ENCODE peak calls at places on chromosomes 6 and 20, in six cellular contexts. L is stromal cell of bone marrow, N is ovary, V is EL, U is heart left ventricle, G is NT2/D1. P is an unnamed sample.

GRCh38 chr6:89895273-89895874 is 1.1 kb downstream of the GJA10 start:
- DNase-seq in L (peak), N (no peak), V (peak), U (no peak), G (peak), P (peak)

GRCh38 chr6:159966981-159967380 is 1.9 kb upstream of the IGF2R start:
- DNase-seq in L (no peak), N (no peak), V (peak), U (no peak), G (no peak), P (no peak)

GRCh38 chr20:45322952-45323383 is 14.9 kb upstream of the MATN4 start:
- DNase-seq in L (peak), N (no peak), V (peak), U (peak), G (no peak), P (peak)

GRCh38 chr20:37362231-37362792 is 16.4 kb downstream of the SRC start:
- DNase-seq in L (no peak), N (peak), V (no peak), U (no peak), G (no peak), P (no peak)

GRCh38 chr6:35049885-35050284 is 91.3 kb downstream of the TCP11 start:
- DNase-seq in L (no peak), N (peak), V (peak), U (peak), G (no peak), P (no peak)

GRCh38 chr6:71444222-71444621 is 155.6 kb downstream of the OGFRL1 start:
- DNase-seq in L (no peak), N (no peak), V (no peak), U (no peak), G (no peak), P (no peak)

GRCh38 chr20:60952861-60953260 is 299.2 kb upstream of the CDH4 start:
- DNase-seq in L (no peak), N (no peak), V (no peak), U (no peak), G (no peak), P (no peak)

GRCh38 chr6:144066745-144067484 is 28.5 kb downstream of the SF3B5 start:
- DNase-seq in L (no peak), N (no peak), V (no peak), U (no peak), G (no peak), P (no peak)

GRCh38 chr20:17583126-17583525 is 13.3 kb downstream of the DSTN start:
- DNase-seq in L (no peak), N (no peak), V (no peak), U (no peak), G (no peak), P (no peak)

GRCh38 chr20:2237059-2237458 is 58.7 kb upstream of the TGM3 start:
- DNase-seq in L (peak), N (peak), V (peak), U (peak), G (no peak), P (peak)

GRCh38 chr6:27501187-27501586 is 28.3 kb upstream of the ZNF184 start:
- DNase-seq in L (no peak), N (no peak), V (no peak), U (no peak), G (no peak), P (no peak)